ENCODE peak calls at places on chromosomes 4 and X, in four cellular contexts. B is MM.1S, C is left lung, G is endothelial cell of umbilical vein. I is an unnamed sample.

GRCh38 chr4:147786031-147786430 is 54.1 kb downstream of the ARHGAP10 start:
- DNase-seq in B (no peak), G (no peak), C (no peak), I (no peak)

GRCh38 chrX:17014216-17014615 is 67.8 kb downstream of the REPS2 start:
- DNase-seq in G (no peak), C (no peak), B (no peak), I (no peak)

GRCh38 chrX:110557864-110558263 is 199.2 kb downstream of the RTL9 start:
- DNase-seq in G (no peak), B (no peak), C (peak; percentile 36), I (no peak)

GRCh38 chr4:147078875-147079658 is 133.4 kb upstream of the TTC29 start:
- DNase-seq in C (no peak), G (peak; percentile 53), B (no peak), I (peak; percentile 1)

GRCh38 chr4:151564321-151564720 is 155.3 kb downstream of the FHIP1A start:
- DNase-seq in G (no peak), B (no peak), C (no peak), I (no peak)

GRCh38 chr4:25238052-25238451 is 4.2 kb downstream of the PI4K2B start:
- DNase-seq in C (no peak), G (no peak), B (no peak), I (no peak)

GRCh38 chr4:128468485-128468989 is 180.9 kb upstream of the PGRMC2 start:
- DNase-seq in G (peak; percentile 90), B (no peak), C (no peak), I (peak; percentile 94)

GRCh38 chr4:111466821-111467605 is 678.2 kb upstream of the FAM241A start:
- DNase-seq in G (no peak), C (no peak), B (no peak), I (no peak)

GRCh38 chr4:108963910-108964309 is 201.1 kb upstream of the ETNPPL start:
- DNase-seq in G (no peak), C (no peak), B (no peak), I (no peak)

GRCh38 chrX:134572816-134573682 is 85.2 kb downstream of the PLAC1 start:
- DNase-seq in B (no peak), G (no peak), C (no peak), I (no peak)

GRCh38 chrX:127129510-127129909 is 310.0 kb downstream of the PRR32 start:
- DNase-seq in B (no peak), G (no peak), C (peak; percentile 6), I (no peak)

GRCh38 chr4:123555500-123556273 is 159.1 kb downstream of the SPRY1 start:
- DNase-seq in C (no peak), G (peak; percentile 97), B (no peak), I (peak; percentile 95)

GRCh38 chr4:111323916-111324315 is 701.0 kb upstream of the PITX2 start:
- DNase-seq in B (no peak), G (no peak), C (no peak), I (peak; percentile 3)

GRCh38 chr4:54152846-54153600 is 53.1 kb downstream of the GSX2 start:
- DNase-seq in C (no peak), G (no peak), B (no peak), I (peak; percentile 4)

GRCh38 chr4:31518796-31519250 is 798.7 kb downstream of the PCDH7 start:
- DNase-seq in G (no peak), B (no peak), C (no peak), I (peak; percentile 20)

GRCh38 chrX:98028691-98029090 is 1145.0 kb downstream of the RPA4 start:
- DNase-seq in B (no peak), G (no peak), C (no peak), I (no peak)

GRCh38 chr4:144355809-144356757 is 215.6 kb upstream of the GYPA start:
- DNase-seq in B (peak; percentile 12), C (peak; percentile 16), G (peak; percentile 88), I (peak; percentile 99)

GRCh38 chr4:53476232-53477037 is 99.0 kb downstream of the FIP1L1 start:
- DNase-seq in B (no peak), C (no peak), G (no peak), I (peak; percentile 96)

GRCh38 chr4:7759221-7759620 is 180.4 kb downstream of the AFAP1 start:
- DNase-seq in G (no peak), B (no peak), C (no peak), I (no peak)

GRCh38 chrX:40922307-40922706 is 162.9 kb upstream of the USP9X start:
- DNase-seq in C (no peak), B (peak; percentile 55), G (peak; percentile 76), I (peak; percentile 76)

GRCh38 chrX:9942086-9942485 is 25.1 kb upstream of the CLDN34 start:
- DNase-seq in G (peak; percentile 11), C (no peak), B (peak; percentile 67), I (no peak)

GRCh38 chr4:47032405-47033106 is 1.2 kb downstream of the GABRB1 start:
- DNase-seq in G (peak; percentile 38), C (peak; percentile 82), B (peak; percentile 72), I (peak; percentile 56)

GRCh38 chr4:40492747-40493146 is 136.9 kb downstream of the RBM47 start:
- DNase-seq in B (no peak), C (no peak), G (no peak), I (no peak)

GRCh38 chrX:139738581-139738980 is 30.6 kb upstream of the MCF2 start:
- DNase-seq in G (peak; percentile 53), B (peak; percentile 53), C (no peak), I (no peak)

GRCh38 chrX:155028192-155028591 is 1.5 kb downstream of the FUNDC2 start:
- DNase-seq in G (peak; percentile 1), C (no peak), B (no peak), I (no peak)

GRCh38 chrX:131734621-131735020 is 190.7 kb downstream of the OR13H1 start:
- DNase-seq in B (peak; percentile 89), G (no peak), C (no peak), I (peak; percentile 68)

GRCh38 chrX:2875798-2876399 is 47.2 kb downstream of the GYG2 start:
- DNase-seq in B (peak; percentile 7), G (no peak), C (no peak), I (no peak)

GRCh38 chrX:140091276-140091886 is 126.1 kb upstream of the CXorf66 start:
- DNase-seq in B (no peak), C (peak; percentile 73), G (no peak), I (no peak)

GRCh38 chrX:45240334-45240733 is 39.7 kb upstream of the DIPK2B start:
- DNase-seq in B (no peak), C (no peak), G (peak; percentile 1), I (no peak)

GRCh38 chrX:132592880-132593279 is 104.0 kb upstream of the MBNL3 start:
- DNase-seq in C (no peak), G (peak; percentile 1), B (peak; percentile 17), I (peak; percentile 1)

GRCh38 chr4:61877893-61878292 is 677.8 kb downstream of the ADGRL3 start:
- DNase-seq in C (no peak), G (no peak), B (no peak), I (no peak)

GRCh38 chrX:25011589-25012432 is 4.0 kb downstream of the ARX start:
- DNase-seq in B (no peak), G (no peak), C (no peak), I (no peak)

GRCh38 chrX:134520860-134521390 is 61.0 kb downstream of the HPRT1 start:
- DNase-seq in G (peak; percentile 78), B (peak; percentile 57), C (no peak), I (peak; percentile 57)

GRCh38 chrX:47321386-47321785 is 49.0 kb upstream of the ZNF157 start:
- DNase-seq in C (no peak), B (no peak), G (peak; percentile 19), I (peak; percentile 36)

GRCh38 chr4:105569014-105569850 is 16.8 kb downstream of the ARHGEF38 start:
- DNase-seq in G (peak; percentile 22), B (no peak), C (no peak), I (no peak)

GRCh38 chr4:161172396-161173026 is 991.3 kb downstream of the FSTL5 start:
- DNase-seq in G (no peak), C (no peak), B (no peak), I (no peak)

GRCh38 chr4:185817403-185817818 is 5.4 kb upstream of the SORBS2 start:
- DNase-seq in C (peak; percentile 71), B (peak; percentile 92), G (no peak), I (no peak)

GRCh38 chr4:186266699-186267467 is 894 bp downstream of the F11 start:
- DNase-seq in G (no peak), C (peak; percentile 82), B (no peak), I (peak; percentile 6)

GRCh38 chrX:19789376-19789775 is 98.0 kb downstream of the SH3KBP1 start:
- DNase-seq in C (no peak), G (no peak), B (no peak), I (no peak)

GRCh38 chrX:19787305-19787704 is 100.1 kb downstream of the SH3KBP1 start:
- DNase-seq in B (no peak), C (no peak), G (no peak), I (no peak)

GRCh38 chrX:19782419-19782818 is 105.0 kb downstream of the SH3KBP1 start:
- DNase-seq in G (no peak), C (no peak), B (no peak), I (no peak)

GRCh38 chrX:19789782-19790181 is 97.6 kb downstream of the SH3KBP1 start:
- DNase-seq in B (no peak), G (no peak), C (no peak), I (no peak)

DNA sequence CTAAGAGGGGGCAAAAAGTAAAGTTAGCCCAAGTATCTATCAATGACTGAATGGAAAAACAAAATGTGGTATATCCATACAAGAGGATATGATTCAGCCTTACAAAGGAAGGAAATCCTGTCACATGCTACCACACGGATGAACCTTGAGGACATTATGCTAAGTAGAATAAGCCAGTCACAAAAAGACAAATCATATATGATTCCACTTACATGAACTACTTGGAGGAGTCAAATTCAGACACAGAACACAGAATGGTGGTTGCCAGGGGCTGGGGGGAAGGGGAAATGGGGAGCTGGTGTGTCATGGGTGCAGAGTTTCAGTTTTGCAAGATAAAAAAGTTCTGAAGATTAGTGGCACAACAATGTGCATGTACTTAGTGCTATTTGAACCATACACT is 101.8 kb downstream of the SH3KBP1 start:
- DNase-seq in G (no peak), C (no peak), B (no peak), I (no peak)
- H3K27ac ChIP-seq in G (no peak overlapping the region), C (no peak overlapping the region), B (no peak overlapping the region), I (no peak overlapping the region)

DNA sequence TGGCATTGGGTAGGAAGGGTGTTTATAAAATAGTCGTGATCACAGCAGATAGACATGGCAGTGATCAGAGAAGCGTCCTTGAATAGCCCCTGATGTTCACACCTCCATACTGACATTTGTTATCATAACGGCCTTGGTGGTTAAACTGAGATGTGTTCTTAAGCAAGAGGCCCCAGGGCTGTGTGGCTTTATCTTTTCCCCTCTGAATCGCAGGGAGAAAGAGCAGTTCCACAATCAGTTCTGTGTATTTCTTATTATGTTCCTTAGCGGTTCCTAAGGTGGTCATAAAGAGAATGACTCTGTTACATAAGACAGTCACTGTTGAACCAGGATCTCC is 52.8 kb upstream of the CBR4 start:
- DNase-seq in B (no peak), G (no peak), C (no peak), I (no peak)
- H3K4me3 ChIP-seq in B (no peak overlapping the region), G (no peak overlapping the region), C (no peak overlapping the region), I (no peak overlapping the region)

DNA sequence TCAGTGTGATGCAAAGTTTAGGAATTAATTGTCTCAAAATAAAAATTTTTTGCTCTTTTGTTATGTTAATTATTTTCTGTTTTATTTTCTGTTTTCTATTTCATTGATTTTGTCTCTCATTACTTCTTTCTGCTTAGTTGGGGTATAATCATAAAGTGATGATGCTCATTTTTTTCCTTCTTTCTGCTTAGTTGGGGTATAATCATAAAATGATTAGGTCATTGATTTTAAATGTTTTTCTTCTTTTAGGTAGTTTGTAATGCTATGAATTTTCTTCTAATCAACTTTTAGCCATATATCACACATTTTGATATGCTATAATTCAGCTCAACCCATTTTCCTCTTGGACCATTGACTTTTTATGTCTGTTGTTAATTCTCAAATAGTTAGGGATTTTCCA is 43.7 kb downstream of the NEUROG2 start:
- DNase-seq in C (no peak), B (no peak), G (no peak), I (no peak)
- TF ChIP-seq CTCF in C (no peak), B (no peak), G (no peak), I (no peak)

GRCh38 chr4:73703320-73703719 is 37.0 kb upstream of the CXCL8 start:
- DNase-seq in C (no peak), G (no peak), B (no peak), I (no peak)
- H3K27ac ChIP-seq in C (no peak overlapping the region), G (peak overlapping the region; percentile 70), B (no peak overlapping the region), I (peak overlapping the region; percentile 99)

I was measured in brain microvascular endothelial cell.